ENCODE peak calls at places on chromosomes 1 and 21, in eight cellular contexts. D is effector memory CD4-positive, alpha-beta T cell; I is NCI-H1092 treated with DMSO at 0.1 percent for 48 hours; V is astrocyte of the spinal cord; Q is activated CD4-positive, alpha-beta T cell treated with anti-CD3 and anti-CD28 coated beads, Interleukin-2, amount 50 U/mL, for 1 hour; C is KG1; O is stimulated activated CD4-positive, alpha-beta T cell treated with anti-CD3 and anti-CD28 coated beads, Interleukin-15, amount 100 ng/mL, for 1 hour; P is cardiac muscle cell. E is an unnamed sample.

GRCh38 chr1:211591980-211592493 is 13.1 kb upstream of the SLC30A1 start:
- DNase-seq in D (no peak), I (no peak), V (peak; percentile 85), Q (no peak), C (no peak), O (no peak), P (peak; percentile 87), E (peak; percentile 74)

GRCh38 chr1:214441119-214441518 is 110.3 kb downstream of the PTPN14 start:
- DNase-seq in D (no peak), I (no peak), V (no peak), Q (no peak), C (no peak), O (no peak), P (peak; percentile 73), E (no peak)

GRCh38 chr1:221781102-221781744 is 39.3 kb upstream of the DUSP10 start:
- DNase-seq in D (no peak), I (no peak), V (no peak), Q (no peak), C (no peak), O (no peak), P (no peak), E (no peak)

GRCh38 chr1:204588826-204589225 is 72.6 kb downstream of the MDM4 start:
- DNase-seq in D (no peak), I (no peak), V (no peak), Q (no peak), C (no peak), O (no peak), P (no peak), E (no peak)

GRCh38 chr1:162554258-162554657 is 7.3 kb upstream of the UAP1 start:
- DNase-seq in D (no peak), I (no peak), V (no peak), Q (no peak), C (no peak), O (no peak), P (no peak), E (no peak)

GRCh38 chr1:67690018-67690363 is 5.0 kb downstream of the GADD45A start:
- DNase-seq in D (no peak), I (no peak), V (no peak), Q (no peak), C (no peak), O (no peak), P (no peak), E (no peak)

GRCh38 chr1:86429122-86429725 is 5.3 kb downstream of the CLCA2 start:
- DNase-seq in D (no peak), I (no peak), V (peak; percentile 44), Q (no peak), C (no peak), O (no peak), P (peak; percentile 73), E (no peak)

GRCh38 chr1:6889875-6890480 is 104.7 kb downstream of the CAMTA1 start:
- DNase-seq in D (peak; percentile 9), I (peak; percentile 54), V (peak; percentile 66), Q (peak; percentile 34), C (no peak), O (no peak), P (peak; percentile 75), E (peak; percentile 51)

GRCh38 chr1:205355054-205355453 is 1.7 kb downstream of the KLHDC8A start:
- DNase-seq in D (no peak), I (peak; percentile 63), V (peak; percentile 47), Q (no peak), C (no peak), O (no peak), P (peak; percentile 73), E (no peak)

GRCh38 chr1:156941675-156942074 is 21.2 kb downstream of the LRRC71 start:
- DNase-seq in D (no peak), I (no peak), V (no peak), Q (no peak), C (no peak), O (no peak), P (no peak), E (no peak)

GRCh38 chr21:34180406-34180805 is 107.0 kb downstream of the MRPS6 start:
- DNase-seq in D (no peak), I (no peak), V (no peak), Q (no peak), C (no peak), O (no peak), P (no peak), E (no peak)

E was measured in hepatic stellate cell.